ENCODE peak calls at places on chromosomes 16 and 17, in five cellular contexts. U is HCT116, N is H1, J is GM12878, F is HepG2. T is an unnamed sample.

GRCh38 chr16:74275031-74275636 is 21.5 kb upstream of the PSMD7 start:
- DNase-seq in U (peak; percentile 13), N (no peak), J (no peak), F (no peak), T (peak; percentile 36)

GRCh38 chr17:28751600-28752366 is 8.0 kb downstream of the TRAF4 start:
- DNase-seq in U (no peak), N (no peak), J (no peak), F (no peak), T (no peak)

GRCh38 chr17:40175928-40176327 is 1.3 kb upstream of the RAPGEFL1 start:
- DNase-seq in U (no peak), N (no peak), J (no peak), F (no peak), T (no peak)

GRCh38 chr17:65559802-65560627 is 1.4 kb downstream of the AXIN2 start:
- DNase-seq in U (no peak), N (peak; percentile 73), J (no peak), F (peak; percentile 81), T (no peak)

GRCh38 chr17:48494335-48494734 is 36.5 kb downstream of the HOXB1 start:
- DNase-seq in U (no peak), N (no peak), J (no peak), F (no peak), T (no peak)

GRCh38 chr17:42159796-42160551 is 5.2 kb upstream of the RAB5C start:
- DNase-seq in U (no peak), N (no peak), J (no peak), F (no peak), T (no peak)

GRCh38 chr16:89334461-89334860 is 117.0 kb downstream of the ZNF778 start:
- DNase-seq in U (no peak), N (no peak), J (no peak), F (no peak), T (no peak)

GRCh38 chr16:23676924-23677480 is 1.7 kb upstream of the PLK1 start:
- DNase-seq in U (no peak), N (no peak), J (no peak), F (no peak), T (no peak)

GRCh38 chr16:30637952-30638351 is 12.8 kb upstream of the PRR14 start:
- DNase-seq in U (peak; percentile 62), N (no peak), J (no peak), F (peak; percentile 75), T (peak; percentile 72)

GRCh38 chr17:61414936-61415251 is 15.3 kb downstream of the TBX2 start:
- DNase-seq in U (no peak), N (peak; percentile 20), J (no peak), F (no peak), T (no peak)

GRCh38 chr17:67475161-67475887 is 98.2 kb downstream of the PITPNC1 start:
- DNase-seq in U (peak; percentile 75), N (peak; percentile 82), J (peak; percentile 53), F (peak; percentile 50), T (peak; percentile 15)

GRCh38 chr16:15951852-15952251 is 2.4 kb downstream of the ABCC1 start:
- DNase-seq in U (no peak), N (no peak), J (no peak), F (peak; percentile 44), T (no peak)

GRCh38 chr16:65071371-65072311 is 50.2 kb downstream of the CDH11 start:
- DNase-seq in U (no peak), N (no peak), J (no peak), F (no peak), T (no peak)

GRCh38 chr17:73420897-73421296 is 109.1 kb upstream of the CDC42EP4 start:
- DNase-seq in U (peak; percentile 77), N (no peak), J (no peak), F (peak; percentile 42), T (peak; percentile 30)

GRCh38 chr16:73298562-73298961 is 250.6 kb upstream of the ZFHX3 start:
- DNase-seq in U (no peak), N (no peak), J (no peak), F (peak; percentile 9), T (no peak)

GRCh38 chr16:75996491-75996890 is 270.2 kb upstream of the CPHXL start:
- DNase-seq in U (no peak), N (no peak), J (no peak), F (no peak), T (no peak)

GRCh38 chr17:82229686-82230626 is 1.1 kb downstream of the SLC16A3 start:
- DNase-seq in U (no peak), N (no peak), J (no peak), F (peak; percentile 74), T (no peak)

GRCh38 chr16:20325005-20325404 is 2.3 kb downstream of the GP2 start:
- DNase-seq in U (no peak), N (no peak), J (no peak), F (no peak), T (no peak)

DNA sequence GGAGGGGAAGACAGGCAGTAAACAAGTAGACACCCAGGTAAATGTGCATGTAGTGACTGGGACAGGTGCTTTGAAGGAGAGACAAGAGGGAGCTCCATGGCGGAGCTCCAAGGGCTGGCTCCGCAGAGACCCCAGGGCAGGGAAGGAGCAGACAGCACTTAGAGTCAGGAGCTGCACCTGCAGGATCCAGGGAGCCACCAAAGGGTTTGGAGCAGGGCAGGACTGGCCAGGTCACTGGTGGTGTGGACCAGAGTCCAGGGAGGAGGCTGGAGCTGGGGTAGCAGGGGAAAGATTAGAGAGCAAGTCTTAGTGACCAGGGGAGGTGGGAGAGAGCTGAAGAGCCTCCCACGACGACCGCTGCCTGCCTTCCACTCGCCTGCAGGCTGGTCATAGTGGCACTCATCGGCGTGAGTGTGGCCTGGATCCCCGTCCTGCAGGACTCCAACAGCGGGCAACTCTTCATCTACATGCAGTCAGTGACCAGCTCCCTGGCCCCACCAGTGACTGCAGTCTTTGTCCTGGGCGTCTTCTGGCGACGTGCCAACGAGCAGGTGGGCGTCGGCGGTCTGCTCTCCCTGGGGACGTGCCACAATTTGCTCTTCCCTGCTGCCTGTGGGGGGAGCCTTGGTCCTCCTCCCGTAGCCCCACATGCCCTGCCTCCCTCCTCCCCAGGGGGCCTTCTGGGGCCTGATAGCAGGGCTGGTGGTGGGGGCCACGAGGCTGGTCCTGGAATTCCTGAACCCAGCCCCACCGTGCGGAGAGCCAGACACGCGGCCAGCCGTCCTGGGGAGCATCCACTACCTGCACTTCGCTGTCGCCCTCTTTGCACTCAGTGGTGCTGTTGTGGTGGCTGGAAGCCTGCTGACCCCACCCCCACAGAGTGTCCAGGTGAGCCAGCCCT is 14.7 kb upstream of the FAM83G start:
- DNase-seq in U (no peak), N (no peak), J (no peak), F (no peak), T (peak; percentile 50)
- TF ChIP-seq SP1 in U (no peak), N (no peak), J (no peak), F (no peak), T (no peak)

DNA sequence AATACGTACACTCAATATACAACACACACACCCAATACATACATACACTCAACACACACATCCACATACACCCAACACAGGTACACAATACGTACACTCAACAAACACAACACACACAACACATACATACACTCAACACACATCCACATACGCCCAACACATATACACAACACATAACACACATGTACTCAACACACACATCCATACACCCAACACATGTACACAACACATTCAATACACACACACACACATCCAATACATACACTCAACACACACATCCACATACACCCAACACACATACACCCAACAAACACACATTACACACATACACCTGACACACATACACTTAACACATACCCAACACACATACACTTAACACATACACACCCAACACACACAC is 95.9 kb downstream of the CCDC182 start:
- DNase-seq in U (no peak), N (no peak), J (no peak), F (no peak), T (no peak)
- H4K20me1 ChIP-seq in U (no peaks in the 10 kb centered on the region), N (peaks cover 4% of the 10 kb centered on the region), J (no peaks in the 10 kb centered on the region), F (no peaks in the 10 kb centered on the region), T (no peaks in the 10 kb centered on the region)

GRCh38 chr16:66509576-66509975 is 40.3 kb downstream of the TK2 start:
- DNase-seq in U (no peak), N (no peak), J (no peak), F (no peak), T (no peak)

GRCh38 chr16:66510711-66511614 is 39.0 kb downstream of the TK2 start:
- DNase-seq in U (no peak), N (no peak), J (no peak), F (no peak), T (no peak)

GRCh38 chr16:66511615-66512500 is 38.1 kb downstream of the TK2 start:
- DNase-seq in U (peak; percentile 43), N (peak; percentile 64), J (no peak), F (no peak), T (peak; percentile 60)

GRCh38 chr16:66508914-66509496 is 40.9 kb downstream of the TK2 start:
- DNase-seq in U (no peak), N (no peak), J (no peak), F (no peak), T (no peak)

GRCh38 chr16:66510298-66510697 is 39.6 kb downstream of the TK2 start:
- DNase-seq in U (no peak), N (no peak), J (no peak), F (no peak), T (no peak)
- H3K27ac ChIP-seq in U (no peak overlapping the region), N (no peak overlapping the region), J (no peak overlapping the region), F (no peak overlapping the region), T (no peak overlapping the region)

GRCh38 chr16:57548424-57548823 is 6.0 kb downstream of the ADGRG5 start:
- DNase-seq in U (no peak), N (no peak), J (no peak), F (no peak), T (no peak)

GRCh38 chr16:57540387-57540786 is 2.1 kb upstream of the ADGRG5 start:
- DNase-seq in U (no peak), N (peak; percentile 37), J (no peak), F (no peak), T (no peak)

GRCh38 chr16:57540906-57541753 is 1.3 kb upstream of the ADGRG5 start:
- DNase-seq in U (no peak), N (peak; percentile 39), J (no peak), F (no peak), T (no peak)

GRCh38 chr16:57541754-57542435 is 548 bp upstream of the ADGRG5 start:
- DNase-seq in U (no peak), N (peak; percentile 38), J (no peak), F (no peak), T (no peak)

DNA sequence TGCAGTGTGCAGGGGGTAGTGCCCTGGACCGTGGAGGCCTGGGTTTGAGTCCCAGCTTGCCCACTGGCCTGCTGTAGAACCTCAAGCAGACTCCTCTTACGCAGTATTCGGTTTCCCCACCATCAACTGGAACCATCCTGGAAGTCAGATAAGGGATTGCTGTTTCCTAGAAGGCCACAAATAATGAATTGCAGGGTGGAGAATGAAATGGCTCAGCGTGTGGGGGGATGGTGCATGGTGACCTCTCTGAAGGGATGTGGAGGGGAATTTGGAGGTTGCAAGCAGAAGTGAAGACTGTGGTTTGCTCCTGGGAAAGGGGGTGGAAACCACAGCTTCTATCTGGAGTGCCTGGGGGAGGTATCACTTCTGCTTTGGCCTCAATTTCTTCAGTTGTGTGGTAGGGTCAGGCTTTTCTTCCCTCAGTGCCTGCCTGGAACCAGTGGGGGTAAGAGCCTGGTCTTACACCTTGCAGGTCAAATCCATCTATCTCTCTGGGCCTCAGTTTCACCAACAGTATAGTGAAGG is 1.7 kb downstream of the ADGRG5 start:
- DNase-seq in U (no peak), N (peak; percentile 31), J (peak; percentile 95), F (no peak), T (no peak)
- TF ChIP-seq SP1 in U (no peak), N (no peak), J (peak; percentile 93), F (no peak), T (no peak)

GRCh38 chr16:46638947-46639925 is 18.1 kb upstream of the SHCBP1 start:
- DNase-seq in U (no peak), N (no peak), J (no peak), F (no peak), T (no peak)
- H4K20me1 ChIP-seq in U (no peaks in the 10 kb centered on the region), N (no peaks in the 10 kb centered on the region), J (no peaks in the 10 kb centered on the region), F (no peaks in the 10 kb centered on the region), T (no peaks in the 10 kb centered on the region)

T was measured in K562.